ENCODE peak calls at places on chromosomes 12 and 14, in eight cellular contexts. G, B, O, P, H, M, K and R are unnamed samples.

GRCh38 chr12:89210277-89210676 is 142.0 kb downstream of the DUSP6 start:
- DNase-seq in G (no peak), M (no peak), B (no peak), K (no peak), O (no peak), H (no peak), P (no peak), R (no peak)

GRCh38 chr12:15074351-15074750 is 101.5 kb downstream of the PDE6H start:
- DNase-seq in G (peak; percentile 18), P (no peak), O (peak; percentile 22), B (no peak), H (no peak), M (no peak), K (no peak), R (no peak)

GRCh38 chr12:63294327-63294632 is 143.3 kb upstream of the AVPR1A start:
- DNase-seq in G (peak; percentile 67), H (no peak), K (no peak), O (peak; percentile 79), M (no peak), P (no peak), B (no peak), R (no peak)

GRCh38 chr14:24064091-24064795 is 7.1 kb upstream of the CPNE6 start:
- DNase-seq in G (no peak), O (no peak), H (no peak), K (no peak), M (no peak), P (no peak), B (no peak), R (no peak)

GRCh38 chr12:88914967-88915366 is 334.7 kb upstream of the KITLG start:
- DNase-seq in G (no peak), P (no peak), B (no peak), K (no peak), M (no peak), H (no peak), O (no peak), R (no peak)

GRCh38 chr14:100221419-100222218 is 17.3 kb upstream of the YY1 start:
- DNase-seq in B (no peak), M (peak; percentile 35), G (peak; percentile 55), O (peak; percentile 39), H (peak; percentile 41), P (peak; percentile 48), K (peak; percentile 59), R (no peak)

GRCh38 chr12:57334219-57334618 is 83.2 kb upstream of the STAC3 start:
- DNase-seq in B (no peak), M (no peak), P (no peak), G (no peak), K (no peak), O (no peak), H (no peak), R (no peak)

GRCh38 chr14:60789656-60790055 is 55.1 kb downstream of the MNAT1 start:
- DNase-seq in H (no peak), O (no peak), M (no peak), P (no peak), K (no peak), B (no peak), G (no peak), R (no peak)

GRCh38 chr12:16602412-16602811 is 3.5 kb downstream of the LMO3 start:
- DNase-seq in H (no peak), B (no peak), P (no peak), O (peak; percentile 74), M (no peak), K (no peak), G (no peak), R (no peak)

GRCh38 chr12:1798734-1799067 is 21.7 kb upstream of the LRTM2 start:
- DNase-seq in M (no peak), K (no peak), B (no peak), O (no peak), G (no peak), P (no peak), H (no peak), R (peak; percentile 78)

GRCh38 chr12:26128180-26128579 is 3.3 kb upstream of the BHLHE41 start:
- DNase-seq in O (no peak), M (no peak), P (no peak), K (no peak), B (no peak), H (no peak), G (peak; percentile 20), R (no peak)

GRCh38 chr12:1668833-1669543 is 21.9 kb upstream of the ADIPOR2 start:
- DNase-seq in P (peak; percentile 25), K (no peak), M (peak; percentile 79), B (no peak), O (no peak), H (no peak), G (no peak), R (no peak)

GRCh38 chr12:57815177-57816000 is 3.1 kb downstream of the AVIL start:
- DNase-seq in K (no peak), O (peak; percentile 12), G (no peak), B (no peak), H (no peak), M (no peak), P (no peak), R (no peak)

GRCh38 chr12:86741531-86741930 is 485.3 kb upstream of the MGAT4C start:
- DNase-seq in G (no peak), H (no peak), O (no peak), M (no peak), B (no peak), K (no peak), P (no peak), R (no peak)

GRCh38 chr12:54373619-54374554 is 9.6 kb upstream of the GPR84 start:
- DNase-seq in M (no peak), K (no peak), G (no peak), O (peak; percentile 59), P (no peak), H (no peak), B (no peak), R (no peak)

GRCh38 chr12:104630230-104630670 is 173.5 kb downstream of the CHST11 start:
- DNase-seq in H (no peak), K (no peak), O (no peak), M (no peak), B (no peak), G (no peak), P (peak; percentile 30), R (no peak)

GRCh38 chr12:68469136-68469535 is 137.0 kb upstream of the MDM1 start:
- DNase-seq in K (no peak), B (no peak), M (no peak), P (no peak), H (no peak), G (no peak), O (no peak), R (no peak)

GRCh38 chr12:25152055-25152454 is 42.9 kb downstream of the DNAI7 start:
- DNase-seq in M (no peak), O (no peak), H (no peak), G (no peak), P (no peak), K (no peak), B (no peak), R (no peak)

GRCh38 chr14:35341454-35342159 is 49.4 kb downstream of the PSMA6 start:
- DNase-seq in H (peak; percentile 97), B (no peak), O (peak; percentile 84), P (peak; percentile 67), G (peak; percentile 85), K (peak; percentile 22), M (peak; percentile 94), R (peak; percentile 96)

GRCh38 chr12:62783881-62784280 is 151.1 kb downstream of the PPM1H start:
- DNase-seq in O (no peak), B (no peak), P (no peak), M (no peak), H (no peak), G (no peak), K (no peak), R (no peak)

GRCh38 chr14:36713960-36714703 is 52.5 kb downstream of the PAX9 start:
- DNase-seq in H (no peak), G (no peak), O (no peak), B (no peak), P (no peak), M (no peak), K (no peak), R (no peak)

GRCh38 chr12:15563683-15564082 is 225.5 kb downstream of the EPS8 start:
- DNase-seq in O (peak; percentile 70), K (no peak), H (peak; percentile 32), P (no peak), G (peak; percentile 91), B (no peak), M (no peak), R (no peak)

GRCh38 chr14:30283822-30284446 is 275.0 kb upstream of the G2E3 start:
- DNase-seq in O (peak; percentile 69), G (peak; percentile 70), K (no peak), P (peak; percentile 38), B (no peak), H (no peak), M (no peak), R (no peak)
- TF ChIP-seq CTCF in O (peak; percentile 86), G (peak; percentile 97), K (no peak), P (peak; percentile 66), B (no peak), H (no peak), M (peak; percentile 16), R (peak; percentile 49)

GRCh38 chr12:45268672-45269406 is 52.9 kb downstream of the ANO6 start:
- DNase-seq in G (peak; percentile 87), M (peak; percentile 85), H (peak; percentile 57), B (peak; percentile 96), O (peak; percentile 88), P (peak; percentile 80), K (no peak), R (peak; percentile 89)
- TF ChIP-seq CTCF in G (peak; percentile 44), M (peak; percentile 60), H (no peak), B (peak; percentile 48), O (peak; percentile 48), P (peak; percentile 28), K (no peak), R (peak; percentile 56)

GRCh38 chr12:49092086-49092815 is 2.4 kb downstream of the DHH start:
- DNase-seq in O (no peak), K (peak; percentile 26), M (peak; percentile 50), H (no peak), G (peak; percentile 41), P (peak; percentile 65), B (no peak), R (no peak)
- TF ChIP-seq CTCF in O (peak; percentile 59), K (peak; percentile 40), M (no peak), H (no peak), G (peak; percentile 41), P (peak; percentile 41), B (no peak), R (peak; percentile 49)

GRCh38 chr14:103905861-103906456 is 22.3 kb upstream of the TDRD9 start:
- DNase-seq in B (no peak), H (no peak), M (no peak), O (no peak), G (no peak), P (peak; percentile 43), K (no peak), R (no peak)
- TF ChIP-seq CTCF in B (no peak), H (no peak), M (no peak), O (no peak), G (no peak), P (no peak), K (peak; percentile 20), R (no peak)

DNA sequence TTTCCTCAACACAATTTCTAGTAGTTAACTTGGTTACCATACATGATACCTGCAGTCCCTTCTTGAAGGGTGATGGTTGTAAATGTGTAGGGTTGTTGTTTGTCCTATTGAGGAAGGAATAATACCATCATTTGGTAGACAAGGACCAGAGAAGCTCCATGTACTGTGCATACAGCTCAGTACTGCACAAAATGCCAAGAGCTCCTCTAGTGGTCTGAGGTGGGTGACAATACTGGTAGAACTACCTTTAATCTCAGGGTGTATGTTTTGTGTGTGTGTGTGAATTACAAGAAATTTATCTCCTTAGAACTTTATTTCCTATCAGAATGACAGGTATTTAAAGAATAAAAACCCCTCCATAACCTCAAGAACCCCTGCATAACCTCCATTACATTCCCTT is 575.3 kb downstream of the TMTC2 start:
- DNase-seq in P (no peak), B (no peak), M (no peak), H (no peak), O (no peak), K (no peak), G (no peak), R (no peak)
- TF ChIP-seq CTCF in P (no peak), B (no peak), M (no peak), H (no peak), O (no peak), K (no peak), G (no peak), R (peak; percentile 27)